ENCODE peak calls at places on chromosomes 12 and 14, in eight cellular contexts. R is G401; Q is stimulated activated CD4-positive, alpha-beta T cell treated with anti-CD3 and anti-CD28 coated beads, TNF-alpha, amount 100 ng/mL, for 24 hours; O is kidney tubule cell; Z is HFF-Myc; H is NCI-H1092; B is left ventricle myocardium inferior; E is AG09309. G is an unnamed sample.

GRCh38 chr12:64701283-64701682 is 57.9 kb downstream of the GNS start:
- DNase-seq in R (no peak), Q (no peak), O (no peak), Z (no peak), H (peak), B (no peak), E (no peak), G (no peak)

GRCh38 chr12:68259318-68259940 is 6.0 kb upstream of the IL22 start:
- DNase-seq in R (no peak), Q (peak), O (peak), Z (no peak), H (no peak), B (no peak), E (no peak), G (no peak)

GRCh38 chr14:37936971-37937370 is 270.7 kb upstream of the SSTR1 start:
- DNase-seq in R (no peak), Q (no peak), O (no peak), Z (no peak), H (no peak), B (no peak), E (no peak), G (no peak)

GRCh38 chr12:67202344-67203012 is 66.7 kb upstream of the CAND1 start:
- DNase-seq in R (no peak), Q (no peak), O (no peak), Z (no peak), H (no peak), B (no peak), E (no peak), G (no peak)

GRCh38 chr14:54730156-54730961 is 163.4 kb downstream of the SAMD4A start:
- DNase-seq in R (no peak), Q (no peak), O (peak), Z (peak), H (no peak), B (no peak), E (peak), G (peak)

GRCh38 chr14:54312166-54312801 is 84.5 kb upstream of the CDKN3 start:
- DNase-seq in R (no peak), Q (no peak), O (peak), Z (peak), H (no peak), B (no peak), E (peak), G (no peak)

GRCh38 chr12:106106892-106107291 is 31.9 kb downstream of the NUAK1 start:
- DNase-seq in R (peak), Q (no peak), O (peak), Z (no peak), H (no peak), B (no peak), E (no peak), G (no peak)

GRCh38 chr12:112146123-112146522 is 20.8 kb downstream of the TRAFD1 start:
- DNase-seq in R (no peak), Q (no peak), O (no peak), Z (no peak), H (no peak), B (no peak), E (no peak), G (no peak)

GRCh38 chr12:508795-509194 is 49.1 kb downstream of the B4GALNT3 start:
- DNase-seq in R (no peak), Q (no peak), O (peak), Z (no peak), H (no peak), B (no peak), E (no peak), G (peak)

GRCh38 chr12:16509411-16509810 is 96.6 kb downstream of the LMO3 start:
- DNase-seq in R (no peak), Q (no peak), O (no peak), Z (no peak), H (no peak), B (no peak), E (no peak), G (peak)

GRCh38 chr12:53733051-53733812 is 6.0 kb upstream of the CALCOCO1 start:
- DNase-seq in R (peak), Q (no peak), O (no peak), Z (no peak), H (no peak), B (no peak), E (no peak), G (no peak)

GRCh38 chr12:56749364-56749763 is 2.8 kb downstream of the PRIM1 start:
- DNase-seq in R (no peak), Q (no peak), O (no peak), Z (no peak), H (no peak), B (no peak), E (no peak), G (no peak)

GRCh38 chr12:18754118-18754707 is 16.3 kb downstream of the CAPZA3 start:
- DNase-seq in R (no peak), Q (no peak), O (no peak), Z (no peak), H (no peak), B (no peak), E (no peak), G (no peak)

GRCh38 chr14:32319368-32320049 is 9.6 kb upstream of the AKAP6 start:
- DNase-seq in R (no peak), Q (no peak), O (no peak), Z (no peak), H (no peak), B (no peak), E (no peak), G (peak)

GRCh38 chr12:80299976-80300375 is 144.1 kb upstream of the PTPRQ start:
- DNase-seq in R (no peak), Q (no peak), O (no peak), Z (no peak), H (no peak), B (no peak), E (no peak), G (no peak)

GRCh38 chr12:81530352-81530751 is 228.8 kb downstream of the PPFIA2 start:
- DNase-seq in R (no peak), Q (no peak), O (no peak), Z (no peak), H (no peak), B (no peak), E (no peak), G (peak)

GRCh38 chr14:25846232-25846631 is 751.6 kb downstream of the NOVA1 start:
- DNase-seq in R (no peak), Q (no peak), O (no peak), Z (no peak), H (no peak), B (no peak), E (no peak), G (no peak)

GRCh38 chr12:62291888-62292760 is 31.9 kb downstream of the USP15 start:
- DNase-seq in R (no peak), Q (peak), O (peak), Z (peak), H (no peak), B (no peak), E (no peak), G (peak)

GRCh38 chr12:50574621-50575348 is 70.0 kb downstream of the DIP2B start:
- DNase-seq in R (no peak), Q (no peak), O (no peak), Z (peak), H (no peak), B (no peak), E (no peak), G (no peak)

GRCh38 chr14:62301911-62302310 is 539.7 kb downstream of the SNAPC1 start:
- DNase-seq in R (no peak), Q (no peak), O (no peak), Z (no peak), H (no peak), B (no peak), E (no peak), G (no peak)

GRCh38 chr14:20820063-20820904 is 17.6 kb upstream of the RNASE1 start:
- DNase-seq in R (no peak), Q (no peak), O (no peak), Z (no peak), H (no peak), B (no peak), E (no peak), G (no peak)

GRCh38 chr14:97107070-97107469 is 309.9 kb downstream of the VRK1 start:
- DNase-seq in R (no peak), Q (no peak), O (no peak), Z (no peak), H (no peak), B (no peak), E (peak), G (no peak)

GRCh38 chr12:13203028-13203922 is 6.7 kb downstream of the EMP1 start:
- DNase-seq in R (no peak), Q (no peak), O (no peak), Z (no peak), H (no peak), B (peak), E (no peak), G (peak)

GRCh38 chr12:100591979-100592378 is 18.5 kb downstream of the GAS2L3 start:
- DNase-seq in R (no peak), Q (no peak), O (no peak), Z (no peak), H (no peak), B (no peak), E (no peak), G (no peak)

GRCh38 chr12:50568338-50569155 is 63.8 kb downstream of the DIP2B start:
- DNase-seq in R (peak), Q (no peak), O (no peak), Z (no peak), H (no peak), B (no peak), E (no peak), G (no peak)

GRCh38 chr12:9944404-9944803 is 12.2 kb upstream of the CLEC2A start:
- DNase-seq in R (no peak), Q (no peak), O (no peak), Z (no peak), H (no peak), B (no peak), E (no peak), G (peak)

GRCh38 chr14:61184117-61184516 is 97.0 kb downstream of the TMEM30B start:
- DNase-seq in R (no peak), Q (no peak), O (peak), Z (peak), H (no peak), B (no peak), E (peak), G (no peak)

GRCh38 chr12:116878567-116879508 is 2.4 kb downstream of the HRK start:
- DNase-seq in R (no peak), Q (no peak), O (peak), Z (no peak), H (no peak), B (no peak), E (no peak), G (peak)

GRCh38 chr12:51118706-51119105 is 35.3 kb upstream of the CSRNP2 start:
- DNase-seq in R (no peak), Q (no peak), O (peak), Z (no peak), H (no peak), B (no peak), E (peak), G (no peak)

GRCh38 chr12:15982471-15982870 is 71.3 kb downstream of the DERA start:
- DNase-seq in R (peak), Q (no peak), O (peak), Z (no peak), H (peak), B (no peak), E (peak), G (peak)

GRCh38 chr12:45273717-45274271 is 57.9 kb downstream of the ANO6 start:
- DNase-seq in R (no peak), Q (no peak), O (peak), Z (peak), H (no peak), B (no peak), E (peak), G (no peak)

GRCh38 chr14:64720190-64720589 is 16.0 kb downstream of the PLEKHG3 start:
- DNase-seq in R (no peak), Q (no peak), O (peak), Z (no peak), H (no peak), B (no peak), E (peak), G (peak)

GRCh38 chr12:96195845-96196451 is 1.8 kb downstream of the ELK3 start:
- DNase-seq in R (peak), Q (peak), O (peak), Z (no peak), H (no peak), B (no peak), E (no peak), G (no peak)